ENCODE peak calls at places on chromosomes 12 and 14, in seven cellular contexts. One of them, this sample, is unnamed.

GRCh38 chr12:85633491-85633890 is 202.7 kb downstream of the RASSF9 start:
- DNase-seq in AG04450: no peak
- DNase-seq in upper lobe of right lung: no peak
- DNase-seq in glutamatergic neuron: no peak
- DNase-seq in IMR-90: no peak
- DNase-seq in psoas muscle: no peak
- DNase-seq in CD8-positive, alpha-beta T cell: no peak
- DNase-seq in this sample: no peak

GRCh38 chr14:96362071-96362964 is 823 bp downstream of the ATG2B start:
- DNase-seq in AG04450: no peak
- DNase-seq in upper lobe of right lung: no peak
- DNase-seq in glutamatergic neuron: no peak
- DNase-seq in IMR-90: peak; percentile 30
- DNase-seq in psoas muscle: no peak
- DNase-seq in CD8-positive, alpha-beta T cell: peak; percentile 22
- DNase-seq in this sample: no peak

GRCh38 chr12:108640802-108641445 is 7.2 kb upstream of the SELPLG start:
- DNase-seq in AG04450: no peak
- DNase-seq in upper lobe of right lung: no peak
- DNase-seq in glutamatergic neuron: no peak
- DNase-seq in IMR-90: peak; percentile 59
- DNase-seq in psoas muscle: no peak
- DNase-seq in CD8-positive, alpha-beta T cell: no peak
- DNase-seq in this sample: no peak

GRCh38 chr12:72264548-72265175 is 7.5 kb upstream of the TRHDE start:
- DNase-seq in AG04450: no peak
- DNase-seq in upper lobe of right lung: no peak
- DNase-seq in glutamatergic neuron: no peak
- DNase-seq in IMR-90: peak; percentile 48
- DNase-seq in psoas muscle: no peak
- DNase-seq in CD8-positive, alpha-beta T cell: no peak
- DNase-seq in this sample: no peak

GRCh38 chr12:128830505-128830893 is 6.7 kb upstream of the SLC15A4 start:
- DNase-seq in AG04450: no peak
- DNase-seq in upper lobe of right lung: no peak
- DNase-seq in glutamatergic neuron: no peak
- DNase-seq in IMR-90: no peak
- DNase-seq in psoas muscle: no peak
- DNase-seq in CD8-positive, alpha-beta T cell: no peak
- DNase-seq in this sample: no peak

GRCh38 chr14:77024171-77024627 is 4.3 kb downstream of the IRF2BPL start:
- DNase-seq in AG04450: no peak
- DNase-seq in upper lobe of right lung: no peak
- DNase-seq in glutamatergic neuron: peak; percentile 65
- DNase-seq in IMR-90: peak; percentile 43
- DNase-seq in psoas muscle: no peak
- DNase-seq in CD8-positive, alpha-beta T cell: peak; percentile 14
- DNase-seq in this sample: no peak

GRCh38 chr14:35289623-35290022 is 2.6 kb upstream of the PSMA6 start:
- DNase-seq in AG04450: no peak
- DNase-seq in upper lobe of right lung: no peak
- DNase-seq in glutamatergic neuron: no peak
- DNase-seq in IMR-90: no peak
- DNase-seq in psoas muscle: no peak
- DNase-seq in CD8-positive, alpha-beta T cell: no peak
- DNase-seq in this sample: no peak

GRCh38 chr14:86858043-86858442 is 1134.9 kb downstream of the GALC start:
- DNase-seq in AG04450: no peak
- DNase-seq in upper lobe of right lung: no peak
- DNase-seq in glutamatergic neuron: no peak
- DNase-seq in IMR-90: peak; percentile 59
- DNase-seq in psoas muscle: no peak
- DNase-seq in CD8-positive, alpha-beta T cell: no peak
- DNase-seq in this sample: no peak

GRCh38 chr14:23159516-23159915 is 23.9 kb downstream of the SLC7A8 start:
- DNase-seq in AG04450: no peak
- DNase-seq in upper lobe of right lung: no peak
- DNase-seq in glutamatergic neuron: no peak
- DNase-seq in IMR-90: no peak
- DNase-seq in psoas muscle: no peak
- DNase-seq in CD8-positive, alpha-beta T cell: no peak
- DNase-seq in this sample: no peak

GRCh38 chr14:61749264-61749663 is 13.0 kb upstream of the SNAPC1 start:
- DNase-seq in AG04450: no peak
- DNase-seq in upper lobe of right lung: no peak
- DNase-seq in glutamatergic neuron: no peak
- DNase-seq in IMR-90: peak; percentile 37
- DNase-seq in psoas muscle: no peak
- DNase-seq in CD8-positive, alpha-beta T cell: no peak
- DNase-seq in this sample: no peak

GRCh38 chr14:36845346-36846042 is 183.8 kb downstream of the PAX9 start:
- DNase-seq in AG04450: no peak
- DNase-seq in upper lobe of right lung: no peak
- DNase-seq in glutamatergic neuron: no peak
- DNase-seq in IMR-90: peak; percentile 3
- DNase-seq in psoas muscle: no peak
- DNase-seq in CD8-positive, alpha-beta T cell: no peak
- DNase-seq in this sample: no peak

GRCh38 chr14:92973265-92973797 is 50.4 kb downstream of the CHGA start:
- DNase-seq in AG04450: no peak
- DNase-seq in upper lobe of right lung: peak; percentile 81
- DNase-seq in glutamatergic neuron: peak; percentile 92
- DNase-seq in IMR-90: peak; percentile 53
- DNase-seq in psoas muscle: peak; percentile 74
- DNase-seq in CD8-positive, alpha-beta T cell: peak; percentile 9
- DNase-seq in this sample: peak; percentile 50

GRCh38 chr12:123001467-123001866 is 21.0 kb downstream of the ARL6IP4 start:
- DNase-seq in AG04450: no peak
- DNase-seq in upper lobe of right lung: no peak
- DNase-seq in glutamatergic neuron: no peak
- DNase-seq in IMR-90: no peak
- DNase-seq in psoas muscle: no peak
- DNase-seq in CD8-positive, alpha-beta T cell: no peak
- DNase-seq in this sample: no peak

DNA sequence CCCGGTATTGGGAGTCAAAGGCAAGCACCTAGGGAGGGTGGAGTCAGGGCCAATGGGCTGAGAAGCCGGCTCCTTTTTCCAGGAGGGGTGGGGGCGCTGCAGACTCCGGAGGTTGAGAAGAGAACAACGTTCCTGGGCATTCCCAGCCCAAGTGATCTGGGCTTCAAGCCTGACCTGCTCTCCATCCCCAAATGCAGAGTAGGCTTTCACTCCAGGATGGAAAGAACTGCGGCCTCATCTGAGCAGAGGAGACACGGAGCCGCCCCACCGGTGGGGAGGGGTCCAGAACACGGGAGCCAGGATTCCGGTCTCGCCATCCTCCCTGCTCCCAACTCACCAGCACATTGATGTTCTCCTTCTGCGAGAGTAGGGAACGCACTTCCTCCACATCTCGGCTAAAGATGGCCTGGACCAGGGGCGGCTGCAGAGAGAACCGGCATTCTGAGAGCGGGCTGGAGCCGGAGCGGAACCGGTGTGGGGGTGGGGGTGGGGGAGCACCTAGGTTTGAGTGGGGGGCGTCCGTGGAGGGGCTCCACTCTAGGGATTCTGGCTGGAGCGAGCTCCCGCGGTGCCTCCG is 605 bp downstream of the ANKRD52 start:
- DNase-seq in AG04450: no peak
- DNase-seq in upper lobe of right lung: no peak
- DNase-seq in glutamatergic neuron: peak; percentile 65
- DNase-seq in IMR-90: peak; percentile 11
- DNase-seq in psoas muscle: no peak
- DNase-seq in CD8-positive, alpha-beta T cell: no peak
- DNase-seq in this sample: peak; percentile 20
- TF ChIP-seq CTCF in AG04450: no peak
- TF ChIP-seq CTCF in upper lobe of right lung: no peak
- TF ChIP-seq CTCF in glutamatergic neuron: no peak
- TF ChIP-seq CTCF in IMR-90: no peak
- TF ChIP-seq CTCF in psoas muscle: no peak
- TF ChIP-seq CTCF in CD8-positive, alpha-beta T cell: no peak
- TF ChIP-seq CTCF in this sample: no peak

DNA sequence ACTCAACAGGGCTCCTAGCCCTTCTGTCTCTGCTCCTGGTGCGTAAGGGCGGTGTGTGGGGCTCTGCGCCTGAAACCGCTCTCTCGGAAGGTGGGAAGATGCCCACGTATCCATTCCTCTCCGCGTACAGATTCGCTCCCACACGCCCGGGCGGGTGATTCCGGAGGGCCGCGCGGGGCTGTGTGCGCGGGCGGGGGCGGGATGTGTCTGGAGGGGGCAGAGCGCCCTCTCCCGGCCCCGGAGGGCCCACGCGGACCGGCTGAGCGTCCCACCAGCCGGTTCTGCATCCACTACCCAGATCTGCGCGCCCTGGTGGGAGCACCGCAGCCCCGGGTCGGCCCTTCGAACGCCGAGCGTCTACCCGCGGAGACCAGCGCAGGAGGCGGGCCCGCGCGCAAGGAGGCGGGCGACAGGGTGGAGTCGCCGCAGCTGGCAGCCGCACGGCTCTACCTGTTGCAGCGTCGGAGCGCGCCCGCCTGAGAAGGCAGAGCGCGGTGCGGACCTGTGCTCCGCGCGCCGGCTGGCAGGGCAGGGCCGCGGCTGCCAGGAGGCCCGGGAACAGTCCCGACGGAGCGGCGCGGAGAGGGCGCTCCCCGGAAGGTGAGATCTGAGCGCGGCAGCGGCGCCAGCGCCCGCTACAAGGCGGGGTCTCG is 1.4 kb upstream of the KCNK13 start:
- DNase-seq in AG04450: no peak
- DNase-seq in upper lobe of right lung: peak; percentile 70
- DNase-seq in glutamatergic neuron: peak; percentile 66
- DNase-seq in IMR-90: peak; percentile 51
- DNase-seq in psoas muscle: no peak
- DNase-seq in CD8-positive, alpha-beta T cell: no peak
- DNase-seq in this sample: peak; percentile 62
- TF ChIP-seq CTCF in AG04450: peak; percentile 53
- TF ChIP-seq CTCF in upper lobe of right lung: peak; percentile 41
- TF ChIP-seq CTCF in glutamatergic neuron: peak; percentile 38
- TF ChIP-seq CTCF in IMR-90: peak; percentile 57
- TF ChIP-seq CTCF in psoas muscle: no peak
- TF ChIP-seq CTCF in CD8-positive, alpha-beta T cell: peak; percentile 20
- TF ChIP-seq CTCF in this sample: peak; percentile 72

GRCh38 chr12:64080319-64081008 is 141.6 kb downstream of the KICS2 start:
- DNase-seq in AG04450: no peak
- DNase-seq in upper lobe of right lung: no peak
- DNase-seq in glutamatergic neuron: no peak
- DNase-seq in IMR-90: peak; percentile 74
- DNase-seq in psoas muscle: no peak
- DNase-seq in CD8-positive, alpha-beta T cell: no peak
- DNase-seq in this sample: no peak

GRCh38 chr12:64082866-64083268 is 139.2 kb downstream of the KICS2 start:
- DNase-seq in AG04450: no peak
- DNase-seq in upper lobe of right lung: no peak
- DNase-seq in glutamatergic neuron: no peak
- DNase-seq in IMR-90: no peak
- DNase-seq in psoas muscle: no peak
- DNase-seq in CD8-positive, alpha-beta T cell: no peak
- DNase-seq in this sample: no peak

GRCh38 chr12:64072946-64073345 is 149.2 kb downstream of the KICS2 start:
- DNase-seq in AG04450: no peak
- DNase-seq in upper lobe of right lung: no peak
- DNase-seq in glutamatergic neuron: no peak
- DNase-seq in IMR-90: no peak
- DNase-seq in psoas muscle: no peak
- DNase-seq in CD8-positive, alpha-beta T cell: no peak
- DNase-seq in this sample: no peak

GRCh38 chr12:64081020-64081419 is 141.1 kb downstream of the KICS2 start:
- DNase-seq in AG04450: no peak
- DNase-seq in upper lobe of right lung: no peak
- DNase-seq in glutamatergic neuron: no peak
- DNase-seq in IMR-90: no peak
- DNase-seq in psoas muscle: no peak
- DNase-seq in CD8-positive, alpha-beta T cell: no peak
- DNase-seq in this sample: no peak

GRCh38 chr12:64077922-64078321 is 144.2 kb downstream of the KICS2 start:
- DNase-seq in AG04450: no peak
- DNase-seq in upper lobe of right lung: no peak
- DNase-seq in glutamatergic neuron: no peak
- DNase-seq in IMR-90: no peak
- DNase-seq in psoas muscle: no peak
- DNase-seq in CD8-positive, alpha-beta T cell: no peak
- DNase-seq in this sample: no peak
- TF ChIP-seq CTCF in AG04450: peak; percentile 47
- TF ChIP-seq CTCF in upper lobe of right lung: peak; percentile 23
- TF ChIP-seq CTCF in glutamatergic neuron: peak; percentile 46
- TF ChIP-seq CTCF in IMR-90: peak; percentile 39
- TF ChIP-seq CTCF in psoas muscle: no peak
- TF ChIP-seq CTCF in CD8-positive, alpha-beta T cell: no peak
- TF ChIP-seq CTCF in this sample: peak; percentile 40

GRCh38 chr14:100909439-100909838 is 5.9 kb upstream of the RTL1 start:
- DNase-seq in AG04450: no peak
- DNase-seq in upper lobe of right lung: no peak
- DNase-seq in glutamatergic neuron: no peak
- DNase-seq in IMR-90: no peak
- DNase-seq in psoas muscle: no peak
- DNase-seq in CD8-positive, alpha-beta T cell: no peak
- DNase-seq in this sample: no peak

GRCh38 chr14:100911665-100912316 is 8.3 kb upstream of the RTL1 start:
- DNase-seq in AG04450: no peak
- DNase-seq in upper lobe of right lung: no peak
- DNase-seq in glutamatergic neuron: no peak
- DNase-seq in IMR-90: peak; percentile 36
- DNase-seq in psoas muscle: no peak
- DNase-seq in CD8-positive, alpha-beta T cell: no peak
- DNase-seq in this sample: no peak

GRCh38 chr14:100907240-100907639 is 3.7 kb upstream of the RTL1 start:
- DNase-seq in AG04450: no peak
- DNase-seq in upper lobe of right lung: no peak
- DNase-seq in glutamatergic neuron: no peak
- DNase-seq in IMR-90: no peak
- DNase-seq in psoas muscle: no peak
- DNase-seq in CD8-positive, alpha-beta T cell: no peak
- DNase-seq in this sample: no peak

GRCh38 chr14:100914597-100915021 is 11.1 kb upstream of the RTL1 start:
- DNase-seq in AG04450: peak; percentile 11
- DNase-seq in upper lobe of right lung: no peak
- DNase-seq in glutamatergic neuron: no peak
- DNase-seq in IMR-90: peak; percentile 59
- DNase-seq in psoas muscle: no peak
- DNase-seq in CD8-positive, alpha-beta T cell: no peak
- DNase-seq in this sample: no peak

DNA sequence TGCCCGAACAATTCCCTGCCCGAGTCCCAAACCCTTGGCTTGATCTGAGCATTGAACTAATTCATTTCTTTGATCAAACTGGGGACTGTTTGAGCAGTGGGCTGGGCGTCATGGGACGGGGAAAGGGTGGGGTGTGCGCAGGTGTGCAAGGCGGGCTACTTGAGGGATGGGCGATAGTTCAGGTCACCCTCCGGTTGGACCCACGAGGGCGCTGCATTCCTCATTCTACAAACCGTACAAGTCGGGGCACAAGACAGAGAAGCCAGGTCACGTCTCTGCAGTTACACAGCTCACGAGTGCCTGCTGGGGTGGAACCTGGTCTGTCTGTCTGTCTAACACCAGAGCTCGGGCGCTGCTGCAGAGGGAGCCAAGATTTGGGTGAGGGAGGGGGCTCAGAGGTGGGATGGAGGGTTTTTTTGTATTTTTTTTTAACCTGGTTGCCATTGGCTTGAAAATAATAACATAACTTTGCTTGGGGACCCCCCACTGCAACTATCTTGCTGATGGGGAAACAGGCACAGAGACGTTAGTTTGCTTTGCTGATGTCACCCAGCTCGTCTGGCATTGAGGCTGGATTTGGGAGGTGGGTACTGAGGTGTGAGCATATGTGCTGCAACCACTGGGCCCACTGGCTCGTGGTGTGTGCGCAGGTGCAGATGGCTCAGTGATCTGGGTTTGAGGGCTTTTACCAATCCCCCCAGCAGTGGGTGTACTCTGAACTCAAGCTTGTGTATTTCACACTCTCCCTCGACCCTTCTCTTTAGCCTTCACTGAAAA is 7.6 kb upstream of the RTL1 start:
- DNase-seq in AG04450: no peak
- DNase-seq in upper lobe of right lung: no peak
- DNase-seq in glutamatergic neuron: no peak
- DNase-seq in IMR-90: no peak
- DNase-seq in psoas muscle: no peak
- DNase-seq in CD8-positive, alpha-beta T cell: no peak
- DNase-seq in this sample: no peak
- TF ChIP-seq CTCF in AG04450: no peak
- TF ChIP-seq CTCF in upper lobe of right lung: no peak
- TF ChIP-seq CTCF in glutamatergic neuron: no peak
- TF ChIP-seq CTCF in IMR-90: no peak
- TF ChIP-seq CTCF in psoas muscle: no peak
- TF ChIP-seq CTCF in CD8-positive, alpha-beta T cell: no peak
- TF ChIP-seq CTCF in this sample: no peak